ENCODE peak calls at places on chromosomes 13 and 19, in seven cellular contexts. One of them, this sample, is unnamed.

GRCh38 chr13:110506859-110507566 is 54.5 kb downstream of the RAB20 start:
- DNase-seq in lung: peak; percentile 87
- DNase-seq in HFF-Myc: no peak
- DNase-seq in cardiac fibroblast: peak; percentile 73
- DNase-seq in GM23338: no peak
- DNase-seq in lower leg skin: no peak
- DNase-seq in progenitor cell of endocrine pancreas: no peak
- DNase-seq in this sample: no peak

GRCh38 chr13:37492741-37493514 is 105.6 kb downstream of the POSTN start:
- DNase-seq in lung: no peak
- DNase-seq in HFF-Myc: peak; percentile 61
- DNase-seq in cardiac fibroblast: peak; percentile 55
- DNase-seq in GM23338: no peak
- DNase-seq in lower leg skin: no peak
- DNase-seq in progenitor cell of endocrine pancreas: no peak
- DNase-seq in this sample: no peak

GRCh38 chr13:94712287-94712811 is at the start of gene SOX21:
- DNase-seq in lung: no peak
- DNase-seq in HFF-Myc: no peak
- DNase-seq in cardiac fibroblast: peak; percentile 5
- DNase-seq in GM23338: peak; percentile 68
- DNase-seq in lower leg skin: peak; percentile 44
- DNase-seq in progenitor cell of endocrine pancreas: peak; percentile 16
- DNase-seq in this sample: no peak

GRCh38 chr19:27745978-27746542 is 1466.9 kb downstream of the UQCRFS1 start:
- DNase-seq in lung: peak; percentile 9
- DNase-seq in HFF-Myc: no peak
- DNase-seq in cardiac fibroblast: no peak
- DNase-seq in GM23338: no peak
- DNase-seq in lower leg skin: peak; percentile 8
- DNase-seq in progenitor cell of endocrine pancreas: no peak
- DNase-seq in this sample: peak; percentile 27

GRCh38 chr13:59982631-59983382 is 180.9 kb downstream of the DIAPH3 start:
- DNase-seq in lung: no peak
- DNase-seq in HFF-Myc: no peak
- DNase-seq in cardiac fibroblast: peak; percentile 27
- DNase-seq in GM23338: no peak
- DNase-seq in lower leg skin: no peak
- DNase-seq in progenitor cell of endocrine pancreas: no peak
- DNase-seq in this sample: no peak

GRCh38 chr13:59000770-59001169 is 1163.0 kb downstream of the DIAPH3 start:
- DNase-seq in lung: no peak
- DNase-seq in HFF-Myc: no peak
- DNase-seq in cardiac fibroblast: no peak
- DNase-seq in GM23338: no peak
- DNase-seq in lower leg skin: no peak
- DNase-seq in progenitor cell of endocrine pancreas: no peak
- DNase-seq in this sample: no peak

GRCh38 chr13:72960541-72960940 is 98.3 kb upstream of the KLF5 start:
- DNase-seq in lung: no peak
- DNase-seq in HFF-Myc: no peak
- DNase-seq in cardiac fibroblast: no peak
- DNase-seq in GM23338: peak; percentile 55
- DNase-seq in lower leg skin: no peak
- DNase-seq in progenitor cell of endocrine pancreas: no peak
- DNase-seq in this sample: no peak

GRCh38 chr19:55592391-55593090 is 6.8 kb downstream of the FIZ1 start:
- DNase-seq in lung: no peak
- DNase-seq in HFF-Myc: no peak
- DNase-seq in cardiac fibroblast: no peak
- DNase-seq in GM23338: peak; percentile 66
- DNase-seq in lower leg skin: no peak
- DNase-seq in progenitor cell of endocrine pancreas: no peak
- DNase-seq in this sample: no peak

GRCh38 chr13:51148952-51149573 is 38.0 kb upstream of the C13orf42 start:
- DNase-seq in lung: no peak
- DNase-seq in HFF-Myc: no peak
- DNase-seq in cardiac fibroblast: peak; percentile 81
- DNase-seq in GM23338: peak; percentile 91
- DNase-seq in lower leg skin: no peak
- DNase-seq in progenitor cell of endocrine pancreas: no peak
- DNase-seq in this sample: peak; percentile 57

GRCh38 chr13:51147732-51148131 is 36.7 kb upstream of the C13orf42 start:
- DNase-seq in lung: no peak
- DNase-seq in HFF-Myc: no peak
- DNase-seq in cardiac fibroblast: no peak
- DNase-seq in GM23338: no peak
- DNase-seq in lower leg skin: no peak
- DNase-seq in progenitor cell of endocrine pancreas: no peak
- DNase-seq in this sample: no peak

GRCh38 chr13:51151463-51151862 is 40.4 kb upstream of the C13orf42 start:
- DNase-seq in lung: no peak
- DNase-seq in HFF-Myc: no peak
- DNase-seq in cardiac fibroblast: no peak
- DNase-seq in GM23338: no peak
- DNase-seq in lower leg skin: no peak
- DNase-seq in progenitor cell of endocrine pancreas: no peak
- DNase-seq in this sample: no peak

GRCh38 chr13:51146667-51147066 is 35.6 kb upstream of the C13orf42 start:
- DNase-seq in lung: no peak
- DNase-seq in HFF-Myc: no peak
- DNase-seq in cardiac fibroblast: no peak
- DNase-seq in GM23338: no peak
- DNase-seq in lower leg skin: no peak
- DNase-seq in progenitor cell of endocrine pancreas: no peak
- DNase-seq in this sample: no peak

GRCh38 chr13:51148223-51148951 is 37.3 kb upstream of the C13orf42 start:
- DNase-seq in lung: no peak
- DNase-seq in HFF-Myc: no peak
- DNase-seq in cardiac fibroblast: peak; percentile 5
- DNase-seq in GM23338: peak; percentile 78
- DNase-seq in lower leg skin: no peak
- DNase-seq in progenitor cell of endocrine pancreas: no peak
- DNase-seq in this sample: peak; percentile 58
- TF ChIP-seq CTCF in lung: no peak
- TF ChIP-seq CTCF in HFF-Myc: no peak
- TF ChIP-seq CTCF in cardiac fibroblast: no peak
- TF ChIP-seq CTCF in GM23338: peak; percentile 53
- TF ChIP-seq CTCF in lower leg skin: no peak
- TF ChIP-seq CTCF in progenitor cell of endocrine pancreas: no peak
- TF ChIP-seq CTCF in this sample: no peak

GRCh38 chr13:45167611-45168554 is 33.0 kb downstream of the KCTD4 start:
- DNase-seq in lung: peak; percentile 84
- DNase-seq in HFF-Myc: no peak
- DNase-seq in cardiac fibroblast: peak; percentile 25
- DNase-seq in GM23338: no peak
- DNase-seq in lower leg skin: peak; percentile 78
- DNase-seq in progenitor cell of endocrine pancreas: no peak
- DNase-seq in this sample: no peak
- TF ChIP-seq CTCF in lung: no peak
- TF ChIP-seq CTCF in HFF-Myc: no peak
- TF ChIP-seq CTCF in cardiac fibroblast: no peak
- TF ChIP-seq CTCF in GM23338: no peak
- TF ChIP-seq CTCF in lower leg skin: no peak
- TF ChIP-seq CTCF in progenitor cell of endocrine pancreas: no peak
- TF ChIP-seq CTCF in this sample: no peak

GRCh38 chr19:40415799-40416198 is 2.6 kb upstream of the PRX start:
- DNase-seq in lung: no peak
- DNase-seq in HFF-Myc: no peak
- DNase-seq in cardiac fibroblast: no peak
- DNase-seq in GM23338: no peak
- DNase-seq in lower leg skin: no peak
- DNase-seq in progenitor cell of endocrine pancreas: no peak
- DNase-seq in this sample: no peak
- TF ChIP-seq CTCF in lung: no peak
- TF ChIP-seq CTCF in HFF-Myc: no peak
- TF ChIP-seq CTCF in cardiac fibroblast: no peak
- TF ChIP-seq CTCF in GM23338: no peak
- TF ChIP-seq CTCF in lower leg skin: no peak
- TF ChIP-seq CTCF in progenitor cell of endocrine pancreas: no peak
- TF ChIP-seq CTCF in this sample: no peak

GRCh38 chr13:19888799-19889198 is 25.4 kb upstream of the ZMYM5 start:
- DNase-seq in lung: no peak
- DNase-seq in HFF-Myc: no peak
- DNase-seq in cardiac fibroblast: peak; percentile 47
- DNase-seq in GM23338: no peak
- DNase-seq in lower leg skin: no peak
- DNase-seq in progenitor cell of endocrine pancreas: no peak
- DNase-seq in this sample: no peak
- TF ChIP-seq CTCF in lung: no peak
- TF ChIP-seq CTCF in HFF-Myc: peak; percentile 7
- TF ChIP-seq CTCF in cardiac fibroblast: no peak
- TF ChIP-seq CTCF in GM23338: no peak
- TF ChIP-seq CTCF in lower leg skin: no peak
- TF ChIP-seq CTCF in progenitor cell of endocrine pancreas: no peak
- TF ChIP-seq CTCF in this sample: no peak

GRCh38 chr19:53657778-53658177 is 26.0 kb downstream of the DPRX start:
- DNase-seq in lung: no peak
- DNase-seq in HFF-Myc: no peak
- DNase-seq in cardiac fibroblast: no peak
- DNase-seq in GM23338: no peak
- DNase-seq in lower leg skin: no peak
- DNase-seq in progenitor cell of endocrine pancreas: no peak
- DNase-seq in this sample: no peak
- TF ChIP-seq CTCF in lung: no peak
- TF ChIP-seq CTCF in HFF-Myc: no peak
- TF ChIP-seq CTCF in cardiac fibroblast: no peak
- TF ChIP-seq CTCF in GM23338: no peak
- TF ChIP-seq CTCF in lower leg skin: no peak
- TF ChIP-seq CTCF in progenitor cell of endocrine pancreas: no peak
- TF ChIP-seq CTCF in this sample: no peak

GRCh38 chr13:82480415-82480814 is 1401.9 kb downstream of the SLITRK1 start:
- DNase-seq in lung: no peak
- DNase-seq in HFF-Myc: no peak
- DNase-seq in cardiac fibroblast: no peak
- DNase-seq in GM23338: peak; percentile 51
- DNase-seq in lower leg skin: no peak
- DNase-seq in progenitor cell of endocrine pancreas: no peak
- DNase-seq in this sample: no peak
- TF ChIP-seq CTCF in lung: no peak
- TF ChIP-seq CTCF in HFF-Myc: no peak
- TF ChIP-seq CTCF in cardiac fibroblast: no peak
- TF ChIP-seq CTCF in GM23338: no peak
- TF ChIP-seq CTCF in lower leg skin: no peak
- TF ChIP-seq CTCF in progenitor cell of endocrine pancreas: peak; percentile 43
- TF ChIP-seq CTCF in this sample: peak; percentile 66

GRCh38 chr13:39765801-39766463 is 110.5 kb downstream of the COG6 start:
- DNase-seq in lung: peak; percentile 46
- DNase-seq in HFF-Myc: no peak
- DNase-seq in cardiac fibroblast: peak; percentile 50
- DNase-seq in GM23338: peak; percentile 56
- DNase-seq in lower leg skin: peak; percentile 69
- DNase-seq in progenitor cell of endocrine pancreas: no peak
- DNase-seq in this sample: no peak
- TF ChIP-seq CTCF in lung: no peak
- TF ChIP-seq CTCF in HFF-Myc: peak; percentile 29
- TF ChIP-seq CTCF in cardiac fibroblast: peak; percentile 6
- TF ChIP-seq CTCF in GM23338: peak; percentile 75
- TF ChIP-seq CTCF in lower leg skin: no peak
- TF ChIP-seq CTCF in progenitor cell of endocrine pancreas: no peak
- TF ChIP-seq CTCF in this sample: peak; percentile 40

GRCh38 chr19:10963865-10964264 is 3.0 kb downstream of the SMARCA4 start:
- DNase-seq in lung: no peak
- DNase-seq in HFF-Myc: no peak
- DNase-seq in cardiac fibroblast: no peak
- DNase-seq in GM23338: no peak
- DNase-seq in lower leg skin: no peak
- DNase-seq in progenitor cell of endocrine pancreas: no peak
- DNase-seq in this sample: no peak

GRCh38 chr19:10962863-10963262 is 2.0 kb downstream of the SMARCA4 start:
- DNase-seq in lung: no peak
- DNase-seq in HFF-Myc: no peak
- DNase-seq in cardiac fibroblast: no peak
- DNase-seq in GM23338: no peak
- DNase-seq in lower leg skin: no peak
- DNase-seq in progenitor cell of endocrine pancreas: no peak
- DNase-seq in this sample: no peak

GRCh38 chr19:10966809-10967208 is 6.0 kb downstream of the SMARCA4 start:
- DNase-seq in lung: no peak
- DNase-seq in HFF-Myc: no peak
- DNase-seq in cardiac fibroblast: no peak
- DNase-seq in GM23338: no peak
- DNase-seq in lower leg skin: no peak
- DNase-seq in progenitor cell of endocrine pancreas: no peak
- DNase-seq in this sample: no peak

GRCh38 chr19:10965398-10965797 is 4.6 kb downstream of the SMARCA4 start:
- DNase-seq in lung: no peak
- DNase-seq in HFF-Myc: no peak
- DNase-seq in cardiac fibroblast: no peak
- DNase-seq in GM23338: no peak
- DNase-seq in lower leg skin: no peak
- DNase-seq in progenitor cell of endocrine pancreas: no peak
- DNase-seq in this sample: no peak

GRCh38 chr19:10964903-10965302 is 4.1 kb downstream of the SMARCA4 start:
- DNase-seq in lung: no peak
- DNase-seq in HFF-Myc: no peak
- DNase-seq in cardiac fibroblast: no peak
- DNase-seq in GM23338: no peak
- DNase-seq in lower leg skin: no peak
- DNase-seq in progenitor cell of endocrine pancreas: no peak
- DNase-seq in this sample: no peak
- TF ChIP-seq CTCF in lung: no peak
- TF ChIP-seq CTCF in HFF-Myc: no peak
- TF ChIP-seq CTCF in cardiac fibroblast: no peak
- TF ChIP-seq CTCF in GM23338: peak; percentile 33
- TF ChIP-seq CTCF in lower leg skin: no peak
- TF ChIP-seq CTCF in progenitor cell of endocrine pancreas: peak; percentile 22
- TF ChIP-seq CTCF in this sample: peak; percentile 45

GRCh38 chr13:43195551-43195950 is 172.2 kb downstream of the DNAJC15 start:
- DNase-seq in lung: no peak
- DNase-seq in HFF-Myc: no peak
- DNase-seq in cardiac fibroblast: no peak
- DNase-seq in GM23338: peak; percentile 43
- DNase-seq in lower leg skin: no peak
- DNase-seq in progenitor cell of endocrine pancreas: no peak
- DNase-seq in this sample: no peak
- TF ChIP-seq CTCF in lung: no peak
- TF ChIP-seq CTCF in HFF-Myc: peak; percentile 21
- TF ChIP-seq CTCF in cardiac fibroblast: peak; percentile 21
- TF ChIP-seq CTCF in GM23338: peak; percentile 60
- TF ChIP-seq CTCF in lower leg skin: no peak
- TF ChIP-seq CTCF in progenitor cell of endocrine pancreas: no peak
- TF ChIP-seq CTCF in this sample: no peak

This sample was measured in type B pancreatic cell.